ENCODE peak calls at places on chromosome 11, in five cellular contexts. W, N, Q, T and I are unnamed samples.

GRCh38 chr11:133821776-133822175 is 23.5 kb downstream of the SPATA19 start:
- DNase-seq in W (peak; percentile 81), N (no peak), Q (no peak), T (peak; percentile 66), I (peak; percentile 50)

GRCh38 chr11:2509481-2510001 is 64.7 kb downstream of the KCNQ1 start:
- DNase-seq in W (peak; percentile 1), N (no peak), Q (no peak), T (no peak), I (no peak)

GRCh38 chr11:45181595-45182550 is 35.4 kb downstream of the PRDM11 start:
- DNase-seq in W (no peak), N (no peak), Q (no peak), T (no peak), I (no peak)

GRCh38 chr11:117478126-117478856 is 150.6 kb downstream of the CEP164 start:
- DNase-seq in W (no peak), N (no peak), Q (no peak), T (no peak), I (no peak)

GRCh38 chr11:75667268-75667830 is 1.5 kb downstream of the MAP6 start:
- DNase-seq in W (peak; percentile 35), N (no peak), Q (no peak), T (peak; percentile 40), I (no peak)

GRCh38 chr11:125372088-125372487 is 124.0 kb downstream of the FEZ1 start:
- DNase-seq in W (no peak), N (no peak), Q (no peak), T (no peak), I (no peak)

GRCh38 chr11:118051611-118052461 is 25.0 kb upstream of the TMPRSS4 start:
- DNase-seq in W (no peak), N (peak; percentile 57), Q (no peak), T (peak; percentile 77), I (no peak)

GRCh38 chr11:12762696-12763324 is 88.6 kb downstream of the TEAD1 start:
- DNase-seq in W (no peak), N (no peak), Q (no peak), T (no peak), I (no peak)

GRCh38 chr11:115924744-115925567 is 420.7 kb upstream of the CADM1 start:
- DNase-seq in W (no peak), N (peak; percentile 1), Q (no peak), T (peak; percentile 54), I (no peak)

GRCh38 chr11:109747839-109748238 is 325.8 kb downstream of the C11orf87 start:
- DNase-seq in W (peak; percentile 15), N (no peak), Q (peak; percentile 39), T (no peak), I (no peak)

GRCh38 chr11:64893194-64894069 is 15.0 kb upstream of the EHD1 start:
- DNase-seq in W (no peak), N (no peak), Q (no peak), T (no peak), I (peak; percentile 61)

GRCh38 chr11:59615132-59615636 is 390 bp downstream of the OSBP start:
- DNase-seq in W (peak; percentile 52), N (peak; percentile 41), Q (no peak), T (peak; percentile 76), I (peak; percentile 28)

GRCh38 chr11:9703280-9703679 is 39.4 kb downstream of the SWAP70 start:
- DNase-seq in W (peak; percentile 38), N (no peak), Q (no peak), T (no peak), I (no peak)

GRCh38 chr11:130646881-130647280 is 198.4 kb downstream of the ADAMTS15 start:
- DNase-seq in W (no peak), N (no peak), Q (no peak), T (no peak), I (no peak)

GRCh38 chr11:78331711-78332110 is 85.9 kb downstream of the GAB2 start:
- DNase-seq in W (peak; percentile 93), N (no peak), Q (no peak), T (no peak), I (no peak)

GRCh38 chr11:36141161-36141560 is 148.1 kb downstream of the COMMD9 start:
- DNase-seq in W (no peak), N (no peak), Q (no peak), T (no peak), I (no peak)

GRCh38 chr11:131274233-131274632 is 96.2 kb upstream of the NTM start:
- DNase-seq in W (peak; percentile 41), N (no peak), Q (no peak), T (no peak), I (no peak)

GRCh38 chr11:72629266-72629665 is 45.0 kb downstream of the PDE2A start:
- DNase-seq in W (peak; percentile 74), N (no peak), Q (no peak), T (no peak), I (no peak)

GRCh38 chr11:103448966-103449365 is 339.7 kb downstream of the DYNC2H1 start:
- DNase-seq in W (no peak), N (no peak), Q (no peak), T (no peak), I (no peak)

GRCh38 chr11:20363500-20364411 is at the start of gene HTATIP2:
- DNase-seq in W (peak; percentile 81), N (peak; percentile 67), Q (peak; percentile 52), T (peak; percentile 82), I (peak; percentile 72)

GRCh38 chr11:45041556-45041955 is 90.9 kb upstream of the TP53I11 start:
- DNase-seq in W (peak; percentile 30), N (no peak), Q (no peak), T (no peak), I (no peak)

GRCh38 chr11:115056514-115056913 is 378.2 kb downstream of the NXPE2 start:
- DNase-seq in W (no peak), N (no peak), Q (no peak), T (no peak), I (no peak)

GRCh38 chr11:111446404-111447152 is 65.6 kb downstream of the BTG4 start:
- DNase-seq in W (peak; percentile 98), N (peak; percentile 73), Q (peak; percentile 91), T (peak; percentile 82), I (peak; percentile 89)

GRCh38 chr11:77100166-77101042 is 2.2 kb upstream of the OMP start:
- DNase-seq in W (no peak), N (no peak), Q (no peak), T (no peak), I (no peak)

GRCh38 chr11:125679397-125679796 is 1.2 kb downstream of the ACRV1 start:
- DNase-seq in W (no peak), N (no peak), Q (peak; percentile 27), T (no peak), I (no peak)

GRCh38 chr11:44537679-44538078 is 27.8 kb upstream of the CD82 start:
- DNase-seq in W (no peak), N (no peak), Q (no peak), T (no peak), I (no peak)

GRCh38 chr11:76023408-76024068 is 182.8 kb downstream of the WNT11 start:
- DNase-seq in W (no peak), N (no peak), Q (no peak), T (no peak), I (no peak)

GRCh38 chr11:1202154-1202775 is 20.6 kb upstream of the MUC5B start:
- DNase-seq in W (no peak), N (no peak), Q (peak; percentile 6), T (peak; percentile 54), I (no peak)

GRCh38 chr11:11416917-11417316 is 63.9 kb upstream of the CSNK2A3 start:
- DNase-seq in W (no peak), N (no peak), Q (peak; percentile 40), T (no peak), I (no peak)

GRCh38 chr11:443542-444199 is 1.9 kb upstream of the ANO9 start:
- DNase-seq in W (no peak), N (no peak), Q (no peak), T (no peak), I (no peak)

GRCh38 chr11:12119502-12119901 is 9.1 kb downstream of the MICAL2 start:
- DNase-seq in W (no peak), N (no peak), Q (no peak), T (no peak), I (no peak)

GRCh38 chr11:130546901-130547694 is 98.7 kb downstream of the ADAMTS15 start:
- DNase-seq in W (no peak), N (no peak), Q (no peak), T (no peak), I (no peak)

GRCh38 chr11:59756496-59756840 is 1.3 kb downstream of the STX3 start:
- DNase-seq in W (no peak), N (no peak), Q (peak; percentile 34), T (no peak), I (no peak)

GRCh38 chr11:110472858-110473257 is 43.1 kb downstream of the FDX1 start:
- DNase-seq in W (no peak), N (no peak), Q (peak; percentile 40), T (no peak), I (no peak)

GRCh38 chr11:69866648-69867047 is 47.4 kb upstream of the FGF3 start:
- DNase-seq in W (no peak), N (no peak), Q (no peak), T (no peak), I (no peak)

GRCh38 chr11:31817054-31817620 is 6.0 kb upstream of the PAX6 start:
- DNase-seq in W (no peak), N (no peak), Q (no peak), T (peak; percentile 44), I (no peak)